ENCODE peak calls at places on chromosomes 1 and 21, in six cellular contexts. N is IMR-90, Y is colonic mucosa, K is NCI-H446, F is non-pigmented ciliary epithelial cell, A is bronchial epithelial cell. U is an unnamed sample.

GRCh38 chr1:159339517-159339916 is 37.4 kb downstream of the FCER1A start:
- DNase-seq in K (no peak), N (no peak), A (no peak), Y (no peak), F (no peak), U (no peak)

GRCh38 chr1:86778510-86779218 is 74.3 kb downstream of the SH3GLB1 start:
- DNase-seq in A (peak), K (no peak), N (peak), F (no peak), Y (no peak), U (no peak)

GRCh38 chr1:230157409-230158390 is 90.7 kb downstream of the GALNT2 start:
- DNase-seq in Y (no peak), K (no peak), F (no peak), N (no peak), A (peak), U (no peak)

GRCh38 chr1:59025898-59026426 is 242.1 kb upstream of the JUN start:
- DNase-seq in K (no peak), Y (no peak), F (no peak), A (no peak), N (peak), U (no peak)

GRCh38 chr21:45259206-45259795 is 28.4 kb downstream of the POFUT2 start:
- DNase-seq in K (peak), A (no peak), Y (no peak), F (no peak), N (no peak), U (no peak)

GRCh38 chr1:95532335-95532734 is 298.3 kb downstream of the RWDD3 start:
- DNase-seq in K (no peak), F (no peak), N (no peak), A (no peak), Y (no peak), U (no peak)

GRCh38 chr21:42236693-42237092 is 17.8 kb downstream of the ABCG1 start:
- DNase-seq in K (no peak), N (no peak), Y (no peak), F (no peak), A (no peak), U (no peak)

GRCh38 chr1:177024623-177025022 is 139.9 kb downstream of the ASTN1 start:
- DNase-seq in N (no peak), A (no peak), Y (no peak), K (peak), F (no peak), U (no peak)

GRCh38 chr1:172487550-172487949 is 43.7 kb upstream of the PIGC start:
- DNase-seq in A (no peak), F (no peak), N (no peak), K (no peak), Y (no peak), U (no peak)

GRCh38 chr1:23551849-23552248 is 7.5 kb downstream of the ID3 start:
- DNase-seq in K (no peak), F (no peak), Y (no peak), N (no peak), A (no peak), U (no peak)

GRCh38 chr21:45799765-45800338 is 156.3 kb downstream of the PCBP3 start:
- DNase-seq in N (no peak), F (no peak), Y (no peak), K (no peak), A (no peak), U (no peak)

GRCh38 chr1:206826409-206826808 is 39.0 kb upstream of the IL20 start:
- DNase-seq in K (no peak), N (no peak), F (no peak), A (peak), Y (no peak), U (no peak)

GRCh38 chr1:3650248-3651010 is 526 bp upstream of the WRAP73 start:
- DNase-seq in Y (no peak), N (no peak), F (no peak), A (no peak), K (no peak), U (no peak)

GRCh38 chr1:31904339-31905092 is 33.7 kb downstream of the PTP4A2 start:
- DNase-seq in F (no peak), Y (no peak), A (peak), K (no peak), N (peak), U (peak)

GRCh38 chr1:203039609-203040517 is 13.6 kb downstream of the PPFIA4 start:
- DNase-seq in F (no peak), N (no peak), Y (no peak), K (no peak), A (no peak), U (no peak)

GRCh38 chr1:65309317-65310077 is at the start of gene DNAJC6:
- DNase-seq in A (peak), F (peak), N (peak), K (peak), Y (peak), U (no peak)

GRCh38 chr1:247228133-247228532 is 27.7 kb upstream of the VN1R5 start:
- DNase-seq in N (peak), K (no peak), Y (no peak), A (no peak), F (no peak), U (no peak)

GRCh38 chr1:167210966-167211674 is 9.6 kb upstream of the POU2F1 start:
- DNase-seq in Y (peak), A (no peak), N (no peak), K (no peak), F (no peak), U (no peak)

GRCh38 chr1:33393524-33393923 is 37.4 kb downstream of the PHC2 start:
- DNase-seq in Y (no peak), N (no peak), A (no peak), F (no peak), K (no peak), U (no peak)